ENCODE peak calls at places on chromosomes 1 and 21, in six cellular contexts. C is colonic mucosa, O is AG04450, Z is retinal pigment epithelial cell, Q is fibroblast of mammary gland, E is cardiac fibroblast. B is an unnamed sample.

GRCh38 chr1:239179001-239179400 is 207.4 kb upstream of the CHRM3 start:
- DNase-seq in C (no peak), O (no peak), Z (no peak), Q (no peak), E (no peak), B (no peak)

GRCh38 chr1:18939398-18940302 is 16.8 kb downstream of the IFFO2 start:
- DNase-seq in C (no peak), O (no peak), Z (no peak), Q (peak), E (peak), B (no peak)

GRCh38 chr1:98323396-98323795 is 338.1 kb upstream of the SNX7 start:
- DNase-seq in C (no peak), O (no peak), Z (no peak), Q (peak), E (peak), B (no peak)

GRCh38 chr1:167103236-167103894 is 9.5 kb downstream of the STYXL2 start:
- DNase-seq in C (no peak), O (no peak), Z (no peak), Q (peak), E (no peak), B (no peak)

GRCh38 chr1:60008500-60008899 is 65.1 kb downstream of the C1orf87 start:
- DNase-seq in C (no peak), O (no peak), Z (no peak), Q (no peak), E (no peak), B (no peak)

GRCh38 chr1:202144510-202145324 is at the start of gene ARL8A:
- DNase-seq in C (peak), O (no peak), Z (no peak), Q (no peak), E (no peak), B (no peak)

GRCh38 chr1:214933375-214933774 is 149.2 kb upstream of the KCNK2 start:
- DNase-seq in C (no peak), O (no peak), Z (no peak), Q (peak), E (no peak), B (no peak)

GRCh38 chr21:26844258-26845065 is 747 bp downstream of the ADAMTS1 start:
- DNase-seq in C (peak), O (no peak), Z (no peak), Q (no peak), E (peak), B (no peak)

GRCh38 chr1:15007842-15008241 is 145.7 kb upstream of the TMEM51 start:
- DNase-seq in C (no peak), O (no peak), Z (no peak), Q (no peak), E (no peak), B (no peak)

GRCh38 chr1:234725177-234726132 is 115.5 kb upstream of the IRF2BP2 start:
- DNase-seq in C (peak), O (no peak), Z (no peak), Q (no peak), E (peak), B (no peak)

GRCh38 chr21:33196956-33197374 is 32.8 kb upstream of the IFNAR2 start:
- DNase-seq in C (peak), O (no peak), Z (no peak), Q (peak), E (peak), B (no peak)

DNA sequence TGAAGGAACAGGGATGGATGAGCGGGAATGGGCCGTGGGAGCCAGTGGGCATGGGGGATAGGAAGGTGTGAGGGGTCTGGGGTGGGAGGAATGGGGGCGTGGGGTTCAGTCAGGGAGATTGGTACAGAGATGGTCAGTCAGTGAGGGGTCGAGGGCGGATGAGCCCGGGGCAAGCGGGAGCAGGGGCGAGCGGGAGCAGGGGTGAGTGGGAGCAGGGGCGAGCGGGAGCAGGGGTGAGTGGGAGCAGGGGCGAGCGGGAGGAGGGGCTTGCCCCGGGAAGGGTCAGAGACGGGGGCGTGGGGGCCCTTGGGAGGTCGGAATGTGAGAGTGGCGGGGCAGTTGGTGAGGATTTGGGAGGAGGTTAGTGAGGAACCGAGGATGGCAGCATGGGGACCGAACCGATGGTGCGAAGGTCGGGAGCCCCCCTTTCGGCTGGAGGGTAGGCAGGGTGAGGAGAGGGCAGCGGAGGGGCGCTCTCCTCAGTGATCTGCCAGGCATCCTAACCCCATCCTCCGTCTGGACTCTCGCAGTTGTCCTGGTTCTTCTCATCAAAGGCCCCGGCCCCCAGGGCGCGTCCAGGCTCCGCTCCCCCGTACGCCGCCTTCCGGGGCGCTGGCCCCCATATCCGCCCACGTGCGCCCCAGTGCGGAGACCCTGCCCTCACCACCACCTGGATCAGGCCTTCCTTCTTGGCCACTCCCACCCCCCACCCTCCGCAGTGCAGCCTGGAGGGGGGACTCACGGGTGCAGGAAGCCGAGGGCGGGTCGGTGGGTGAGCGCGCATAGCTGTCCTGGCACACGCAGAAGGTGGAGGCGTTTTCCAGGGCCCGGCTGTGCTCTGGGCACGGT is 11.2 kb downstream of the EPHA10 start:
- DNase-seq in C (no peak), O (no peak), Z (no peak), Q (no peak), E (no peak), B (no peak)
- H3K4me3 ChIP-seq in C (no peak), O (no peak), Z (no peak), Q (no peak), E (no peak), B (no peak)

DNA sequence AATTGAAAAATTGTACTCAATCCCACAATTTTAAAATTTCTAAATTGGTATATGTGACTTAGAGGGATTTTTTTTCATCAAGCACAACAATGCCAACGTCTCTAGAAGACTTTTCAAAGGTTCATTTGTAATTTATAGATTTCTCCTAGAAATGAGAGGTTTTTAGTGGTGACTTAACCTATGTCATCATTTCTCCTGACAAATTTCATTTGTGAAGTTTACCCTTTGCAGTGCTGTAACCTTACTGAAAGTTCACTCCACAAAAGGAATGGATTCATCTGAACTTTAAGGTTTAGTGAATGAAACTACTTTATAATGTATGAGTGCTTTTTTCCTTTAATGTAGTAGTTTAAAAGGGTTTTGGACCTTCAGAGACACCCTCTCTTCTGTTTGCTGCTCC is 16.1 kb downstream of the RBM15 start:
- DNase-seq in C (no peak), O (no peak), Z (no peak), Q (no peak), E (no peak), B (no peak)
- H3K4me3 ChIP-seq in C (no peak), O (no peak), Z (no peak), Q (no peak), E (no peak), B (no peak)

DNA sequence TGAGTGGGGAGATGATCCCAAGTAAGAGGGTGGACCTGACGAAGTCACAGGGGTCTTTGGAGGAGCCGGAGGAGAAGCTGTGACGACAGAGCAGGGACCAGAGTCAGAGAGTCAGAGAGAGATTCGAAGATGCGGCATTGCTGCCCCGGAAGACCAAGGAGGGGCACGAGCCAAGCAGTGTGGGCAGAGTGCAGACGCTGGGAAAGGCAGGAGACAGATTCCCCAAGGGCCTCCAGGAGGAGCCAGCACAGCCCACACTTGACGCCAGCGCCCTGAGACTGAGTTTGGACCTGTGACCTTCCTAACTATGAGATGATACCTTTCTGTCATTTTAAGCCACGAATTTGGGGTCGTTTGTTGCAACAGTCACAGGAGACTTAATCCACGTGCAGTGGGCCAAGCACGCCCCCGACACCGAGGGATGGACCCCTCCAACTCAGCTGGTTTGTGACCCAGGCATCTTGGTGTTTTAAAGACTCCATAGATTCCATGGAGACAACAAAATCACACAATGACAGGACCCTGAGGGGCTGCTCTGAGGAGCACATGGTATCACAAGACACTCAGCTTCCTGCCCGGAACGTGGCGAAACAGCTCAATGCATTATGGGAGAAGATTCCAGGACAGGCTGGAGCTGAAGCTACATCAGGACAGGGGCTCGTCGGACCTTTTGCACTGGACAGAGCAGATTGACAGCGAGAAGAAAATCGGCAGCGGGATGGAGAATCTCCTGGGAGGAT is 11.0 kb upstream of the TFF1 start:
- DNase-seq in C (no peak), O (no peak), Z (no peak), Q (no peak), E (no peak), B (no peak)
- H3K4me3 ChIP-seq in C (no peak), O (no peak), Z (no peak), Q (no peak), E (no peak), B (no peak)

DNA sequence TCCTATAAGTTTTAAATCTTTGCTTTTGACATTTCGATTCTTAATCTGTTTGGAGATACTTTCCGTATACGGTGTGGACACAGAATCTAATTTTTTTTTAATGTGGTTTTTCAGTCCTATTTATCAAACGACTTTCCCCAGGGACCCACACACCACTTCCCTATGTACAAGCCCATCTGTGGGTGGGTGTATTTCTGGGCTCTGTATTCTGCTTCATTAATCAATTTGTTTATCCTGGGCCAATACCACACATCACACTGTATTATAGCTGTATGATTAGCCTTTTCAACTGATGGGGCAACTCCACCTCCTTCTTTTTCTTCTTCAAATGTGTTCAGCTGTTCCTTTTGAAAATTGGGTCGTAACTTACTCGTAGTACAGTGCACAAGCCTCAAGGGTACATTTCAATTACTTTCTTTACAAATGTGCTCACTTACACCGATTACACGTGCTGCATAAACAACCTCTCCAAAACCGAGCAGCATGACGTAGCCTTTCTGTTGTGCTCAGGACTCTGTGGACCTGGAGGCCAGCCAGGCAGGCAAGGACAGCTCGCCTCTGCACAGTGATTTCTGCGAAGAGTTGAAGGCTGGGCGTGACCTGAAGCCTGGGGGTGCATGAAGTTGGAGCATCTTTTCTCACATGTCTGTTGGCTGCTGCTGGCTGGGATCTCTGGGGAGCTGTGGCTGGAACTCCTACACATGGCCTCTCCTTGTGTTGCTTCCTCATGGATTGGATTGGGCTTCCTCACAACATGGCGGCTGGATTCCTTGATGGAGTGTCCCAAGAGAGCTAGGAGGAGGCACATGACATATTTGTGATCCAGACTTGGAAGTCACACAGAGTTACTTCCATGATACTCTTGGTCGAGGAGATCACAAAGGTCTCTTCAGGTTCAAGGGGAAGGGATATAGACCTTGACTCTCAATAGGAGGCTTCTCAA is 126.5 kb downstream of the CRYAA start:
- DNase-seq in C (no peak), O (no peak), Z (no peak), Q (peak), E (no peak), B (no peak)
- H3K4me3 ChIP-seq in C (no peak), O (no peak), Z (no peak), Q (no peak), E (no peak), B (no peak)

DNA sequence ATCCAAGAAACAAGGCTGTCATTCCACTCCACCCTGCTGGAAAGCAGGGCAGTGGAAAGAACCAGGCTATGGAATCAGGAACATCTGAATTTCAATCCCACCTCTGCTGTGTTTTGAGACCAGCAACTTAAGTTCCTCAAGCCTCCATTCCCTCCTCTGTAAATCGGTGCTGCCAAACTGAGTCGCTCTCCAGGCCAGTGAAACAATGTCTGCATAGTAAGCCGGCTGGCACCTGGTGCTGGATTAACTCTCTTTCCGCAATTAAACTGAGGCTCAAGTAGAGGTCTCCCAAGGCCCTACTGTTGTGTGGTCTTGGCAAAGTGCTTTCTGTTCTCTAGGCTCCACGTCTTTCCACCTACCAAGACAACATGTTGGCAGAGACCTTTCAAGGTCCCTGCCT is 65.3 kb downstream of the SSBP3 start:
- DNase-seq in C (no peak), O (no peak), Z (no peak), Q (no peak), E (no peak), B (no peak)
- H3K4me3 ChIP-seq in C (no peak), O (no peak), Z (no peak), Q (no peak), E (no peak), B (no peak)

GRCh38 chr1:203480525-203481084 is 5.0 kb downstream of the PRELP start:
- DNase-seq in C (peak), O (peak), Z (no peak), Q (peak), E (peak), B (no peak)
- H3K4me3 ChIP-seq in C (no peak), O (no peak), Z (no peak), Q (no peak), E (no peak), B (no peak)

DNA sequence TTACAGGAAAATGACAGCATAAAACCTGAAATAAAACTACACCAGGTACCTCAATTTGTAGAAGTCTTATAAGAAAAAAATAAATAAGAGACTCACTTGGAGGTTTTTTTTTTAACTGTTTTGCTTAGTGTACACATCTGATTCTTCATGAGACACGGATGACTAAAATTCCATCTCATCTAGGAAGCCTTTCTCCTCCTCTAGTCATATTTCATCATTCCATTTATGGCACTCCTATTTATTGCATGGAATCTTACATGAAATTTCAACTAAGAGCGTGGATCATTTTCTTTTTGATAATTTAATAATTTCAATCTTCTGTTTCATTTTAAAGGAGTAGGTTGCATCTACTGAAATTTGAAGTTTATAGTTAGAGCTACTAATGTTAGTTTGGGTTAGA is 1.6 kb upstream of the PTGS2 start:
- DNase-seq in C (no peak), O (no peak), Z (no peak), Q (peak), E (peak), B (no peak)
- H3K4me3 ChIP-seq in C (peak), O (no peak), Z (no peak), Q (peak), E (no peak), B (no peak)

DNA sequence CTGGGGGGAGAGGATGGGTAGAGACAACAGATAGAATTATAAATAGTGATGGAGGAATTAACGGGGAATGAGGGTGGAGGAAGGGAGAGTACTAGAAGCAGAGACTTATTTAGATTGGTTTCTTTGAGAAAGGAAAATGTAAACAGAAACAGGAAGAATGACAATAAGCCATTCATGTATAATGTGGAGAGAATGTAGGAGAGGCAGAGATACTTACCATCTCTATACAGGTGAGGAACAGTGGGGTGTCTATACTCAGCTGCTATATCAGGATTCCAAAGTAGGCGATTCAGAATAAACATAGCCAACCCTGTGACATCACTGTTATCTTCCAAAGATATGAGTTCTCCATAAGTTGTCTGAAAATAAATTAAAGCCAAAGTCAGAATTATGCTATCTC is 16.8 kb downstream of the ASPM start:
- DNase-seq in C (no peak), O (no peak), Z (no peak), Q (no peak), E (no peak), B (no peak)
- H3K4me3 ChIP-seq in C (no peak), O (no peak), Z (no peak), Q (no peak), E (no peak), B (no peak)

DNA sequence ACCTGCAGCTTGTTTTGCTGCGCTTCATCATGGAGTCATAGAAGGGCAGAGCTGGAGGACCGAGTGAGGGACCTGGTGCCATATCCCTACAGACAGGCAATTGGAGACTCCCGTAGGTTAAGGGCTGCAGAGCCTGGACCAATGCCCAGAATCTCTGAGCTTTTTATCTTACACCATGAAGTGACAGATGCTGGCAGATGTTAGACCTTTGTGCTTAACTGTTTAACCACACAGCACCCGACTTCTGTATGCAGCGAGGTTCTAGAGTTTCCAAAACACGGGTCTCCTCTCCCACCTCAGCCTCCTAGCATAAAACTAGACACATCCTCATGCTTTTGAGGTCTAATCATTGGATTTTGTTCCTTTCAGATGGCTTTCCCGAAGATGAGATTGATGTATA is 47.5 kb downstream of the B3GALT5 start:
- DNase-seq in C (peak), O (peak), Z (no peak), Q (peak), E (no peak), B (no peak)
- H3K4me3 ChIP-seq in C (peak), O (peak), Z (no peak), Q (no peak), E (no peak), B (no peak)

B was measured in epithelial cell of proximal tubule.